ENCODE peak calls at places on chromosomes 6 and 20, in nine cellular contexts. X is left ventricle myocardium superior; W is activated naive CD8-positive, alpha-beta T cell treated with anti-CD3 and anti-CD28 coated beads, Interleukin-2, amount 50 U/mL, for 24 hours; P is stimulated activated CD4-positive, alpha-beta T cell treated with anti-CD3 and anti-CD28 coated beads, Interleukin-2, amount 100 ng/mL, for 24 hours; H is A549; C is NCI-H1105 treated with DMSO at 0.1 percent for 48 hours; F is mesendoderm; Z is hepatocyte; L is skeletal muscle cell. N is an unnamed sample.

GRCh38 chr6:108559884-108560462 is 744 bp upstream of the FOXO3 start:
- DNase-seq in W (peak), X (no peak), Z (peak), F (peak), P (peak), L (peak), H (peak), C (peak), N (no peak)

GRCh38 chr6:13427838-13428527 is 59.4 kb downstream of the GFOD1 start:
- DNase-seq in Z (no peak), F (peak), X (no peak), C (no peak), L (no peak), P (peak), W (peak), H (no peak), N (no peak)

GRCh38 chr6:26087284-26088115 is at the start of gene HFE:
- DNase-seq in L (peak), C (no peak), P (peak), H (peak), F (peak), Z (peak), X (peak), W (peak), N (no peak)

GRCh38 chr6:142851601-142852000 is 93.4 kb downstream of the HIVEP2 start:
- DNase-seq in F (no peak), P (no peak), Z (no peak), C (no peak), X (no peak), L (no peak), W (no peak), H (no peak), N (no peak)

GRCh38 chr20:9235518-9235917 is 166.6 kb downstream of the PLCB4 start:
- DNase-seq in F (no peak), C (no peak), L (peak), H (peak), X (no peak), P (no peak), Z (no peak), W (no peak), N (no peak)

GRCh38 chr6:11223296-11223695 is 9.2 kb downstream of the NEDD9 start:
- DNase-seq in F (no peak), Z (no peak), C (peak), H (no peak), X (no peak), W (no peak), L (no peak), P (no peak), N (no peak)

GRCh38 chr6:54493138-54493537 is 184.9 kb downstream of the TINAG start:
- DNase-seq in W (no peak), X (no peak), L (peak), H (peak), C (no peak), P (no peak), Z (no peak), F (peak), N (no peak)

GRCh38 chr6:110566346-110567125 is 90.1 kb upstream of the SLC22A16 start:
- DNase-seq in X (peak), C (no peak), H (no peak), L (no peak), W (no peak), F (no peak), P (no peak), Z (peak), N (no peak)

GRCh38 chr6:293185-294174 is 1.2 kb downstream of the DUSP22 start:
- DNase-seq in P (peak), L (no peak), X (peak), F (peak), H (no peak), W (peak), C (no peak), Z (no peak), N (no peak)

N was measured in KG1.